ENCODE peak calls at places on chromosomes 12 and 14, in nine cellular contexts. B, R, N, L, D, H, Y, Q and G are unnamed samples.

GRCh38 chr12:113133036-113133435 is 2.5 kb downstream of the RASAL1 start:
- DNase-seq in B (no peak), R (peak), N (no peak), L (no peak), D (no peak), H (no peak), Y (no peak), Q (no peak), G (peak)

GRCh38 chr12:15838986-15839385 is 43.2 kb upstream of the STRAP start:
- DNase-seq in B (no peak), R (no peak), N (no peak), L (no peak), D (no peak), H (no peak), Y (no peak), Q (no peak), G (peak)

GRCh38 chr12:113373440-113373839 is 15.1 kb downstream of the PLBD2 start:
- DNase-seq in B (no peak), R (no peak), N (no peak), L (no peak), D (no peak), H (no peak), Y (no peak), Q (no peak), G (no peak)

GRCh38 chr12:132345126-132345525 is 15.7 kb upstream of the GALNT9 start:
- DNase-seq in B (no peak), R (no peak), N (no peak), L (no peak), D (no peak), H (no peak), Y (no peak), Q (no peak), G (no peak)

GRCh38 chr12:130987151-130987931 is 33.6 kb downstream of the ADGRD1 start:
- DNase-seq in B (no peak), R (no peak), N (no peak), L (no peak), D (no peak), H (no peak), Y (no peak), Q (no peak), G (no peak)

GRCh38 chr14:77302926-77303325 is 17.8 kb downstream of the POMT2 start:
- DNase-seq in B (no peak), R (no peak), N (peak), L (no peak), D (peak), H (peak), Y (peak), Q (no peak), G (no peak)

GRCh38 chr14:91398707-91399106 is 18.9 kb downstream of the CCDC88C start:
- DNase-seq in B (no peak), R (peak), N (no peak), L (no peak), D (no peak), H (no peak), Y (no peak), Q (peak), G (no peak)

GRCh38 chr14:25308244-25308643 is 258.3 kb upstream of the STXBP6 start:
- DNase-seq in B (peak), R (no peak), N (no peak), L (no peak), D (no peak), H (no peak), Y (no peak), Q (no peak), G (no peak)

GRCh38 chr12:85029456-85029855 is 6.6 kb downstream of the TSPAN19 start:
- DNase-seq in B (no peak), R (no peak), N (peak), L (no peak), D (peak), H (no peak), Y (no peak), Q (peak), G (peak)

GRCh38 chr12:109987615-109988014 is 8.6 kb downstream of the GIT2 start:
- DNase-seq in B (no peak), R (no peak), N (no peak), L (no peak), D (no peak), H (peak), Y (no peak), Q (no peak), G (no peak)

GRCh38 chr14:51607677-51608076 is 44.0 kb upstream of the FRMD6 start:
- DNase-seq in B (no peak), R (no peak), N (peak), L (no peak), D (peak), H (no peak), Y (no peak), Q (no peak), G (no peak)

GRCh38 chr12:130568546-130568945 is 147.6 kb downstream of the RIMBP2 start:
- DNase-seq in B (no peak), R (no peak), N (no peak), L (no peak), D (no peak), H (no peak), Y (no peak), Q (no peak), G (no peak)

GRCh38 chr12:93785262-93786010 is 108.3 kb downstream of the CRADD start:
- DNase-seq in B (no peak), R (peak), N (peak), L (peak), D (peak), H (peak), Y (peak), Q (no peak), G (no peak)

GRCh38 chr12:115404761-115405470 is 720.9 kb upstream of the TBX3 start:
- DNase-seq in B (no peak), R (no peak), N (peak), L (no peak), D (peak), H (no peak), Y (no peak), Q (no peak), G (no peak)

GRCh38 chr12:3670083-3670620 is 82.8 kb downstream of the CRACR2A start:
- DNase-seq in B (no peak), R (no peak), N (peak), L (no peak), D (no peak), H (no peak), Y (no peak), Q (no peak), G (no peak)

GRCh38 chr12:58176296-58176869 is 235.0 kb downstream of the ATP23 start:
- DNase-seq in B (peak), R (peak), N (peak), L (no peak), D (peak), H (no peak), Y (peak), Q (peak), G (peak)